ENCODE peak calls at places on chromosomes 13 and 19, in seven cellular contexts. Q, Z, X, V, C, A and N are unnamed samples.

GRCh38 chr19:42596391-42597071 is 1.8 kb upstream of the CEACAM8 start:
- DNase-seq in Q (no peak), Z (no peak), X (peak; percentile 59), V (no peak), C (peak; percentile 10), A (peak; percentile 33), N (peak; percentile 25)

GRCh38 chr13:100129605-100130004 is 40.7 kb downstream of the PCCA start:
- DNase-seq in Q (no peak), Z (no peak), X (no peak), V (no peak), C (no peak), A (no peak), N (peak; percentile 67)

GRCh38 chr19:48252625-48253024 is 3.1 kb downstream of the CARD8 start:
- DNase-seq in Q (no peak), Z (no peak), X (no peak), V (no peak), C (no peak), A (no peak), N (no peak)

GRCh38 chr19:39752795-39753194 is 15.0 kb upstream of the CLC start:
- DNase-seq in Q (no peak), Z (no peak), X (no peak), V (no peak), C (no peak), A (no peak), N (no peak)

GRCh38 chr19:13150919-13151604 is 851 bp downstream of the IER2 start:
- DNase-seq in Q (no peak), Z (peak; percentile 31), X (no peak), V (no peak), C (no peak), A (peak; percentile 42), N (no peak)

GRCh38 chr13:76754414-76754813 is 131.8 kb downstream of the KCTD12 start:
- DNase-seq in Q (peak; percentile 60), Z (peak; percentile 54), X (no peak), V (no peak), C (no peak), A (no peak), N (no peak)

GRCh38 chr19:54345938-54346386 is 7.0 kb upstream of the LILRA4 start:
- DNase-seq in Q (no peak), Z (no peak), X (no peak), V (no peak), C (no peak), A (no peak), N (no peak)

GRCh38 chr13:26370495-26370990 is 116.6 kb downstream of the CDK8 start:
- DNase-seq in Q (peak; percentile 69), Z (no peak), X (no peak), V (no peak), C (no peak), A (no peak), N (no peak)

GRCh38 chr19:33450689-33451088 is 70.9 kb downstream of the PEPD start:
- DNase-seq in Q (no peak), Z (no peak), X (no peak), V (no peak), C (no peak), A (no peak), N (no peak)

GRCh38 chr19:15223649-15224371 is 8.4 kb downstream of the EPHX3 start:
- DNase-seq in Q (no peak), Z (peak; percentile 36), X (no peak), V (no peak), C (no peak), A (no peak), N (peak; percentile 47)

GRCh38 chr19:46042252-46042883 is 1.6 kb upstream of the IGFL4 start:
- DNase-seq in Q (no peak), Z (no peak), X (no peak), V (no peak), C (no peak), A (no peak), N (no peak)

GRCh38 chr19:33407716-33408115 is 34.2 kb downstream of the CEBPG start:
- DNase-seq in Q (no peak), Z (no peak), X (no peak), V (no peak), C (no peak), A (no peak), N (no peak)

GRCh38 chr13:24692541-24692940 is 12.3 kb downstream of the ATP12A start:
- DNase-seq in Q (peak; percentile 8), Z (peak; percentile 66), X (no peak), V (no peak), C (no peak), A (no peak), N (peak; percentile 20)

GRCh38 chr19:45630463-45630862 is 8.7 kb downstream of the EML2 start:
- DNase-seq in Q (peak; percentile 96), Z (peak; percentile 81), X (no peak), V (no peak), C (peak; percentile 67), A (no peak), N (peak; percentile 92)

GRCh38 chr13:36341718-36342117 is 4.5 kb downstream of the SPART start:
- DNase-seq in Q (peak; percentile 51), Z (peak; percentile 83), X (no peak), V (no peak), C (no peak), A (no peak), N (no peak)

DNA sequence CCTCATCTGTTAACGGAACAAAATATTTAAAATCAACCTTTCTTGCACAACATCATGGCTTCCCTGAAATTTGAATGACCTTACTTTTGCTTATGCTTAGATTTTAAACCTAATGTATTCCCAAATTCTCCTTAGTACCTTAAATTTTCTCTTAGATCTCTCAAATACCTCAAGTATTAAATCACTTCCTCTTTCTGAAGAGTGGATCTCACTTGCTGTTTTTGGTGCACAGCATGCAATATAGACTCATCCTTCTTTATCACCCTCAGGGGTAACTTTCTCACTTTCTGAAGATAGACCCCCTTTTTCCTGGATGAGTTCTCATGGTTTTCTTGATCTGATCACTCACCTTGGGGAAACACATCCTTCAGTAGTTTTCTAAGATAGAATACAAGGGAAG is 871.7 kb downstream of the DACH1 start:
- DNase-seq in Q (no peak), Z (no peak), X (no peak), V (no peak), C (no peak), A (no peak), N (peak; percentile 21)
- H2AK5ac ChIP-seq in Q (no peak overlapping the region), Z (no peak overlapping the region), X (no peak overlapping the region), V (no peak overlapping the region), C (no peak overlapping the region), A (no peak overlapping the region), N (no peak overlapping the region)

GRCh38 chr13:48235100-48235813 is 2.3 kb downstream of the ITM2B start:
- DNase-seq in Q (peak; percentile 25), Z (peak; percentile 54), X (peak; percentile 55), V (no peak), C (peak; percentile 50), A (no peak), N (peak; percentile 89)
- H3K4me2 ChIP-seq in Q (peak overlapping the region; percentile 90), Z (peak overlapping the region; percentile 73), X (peak overlapping the region; percentile 36), V (peak overlapping the region; percentile 62), C (peak overlapping the region; percentile 53), A (no peak overlapping the region), N (peak overlapping the region; percentile 38)

DNA sequence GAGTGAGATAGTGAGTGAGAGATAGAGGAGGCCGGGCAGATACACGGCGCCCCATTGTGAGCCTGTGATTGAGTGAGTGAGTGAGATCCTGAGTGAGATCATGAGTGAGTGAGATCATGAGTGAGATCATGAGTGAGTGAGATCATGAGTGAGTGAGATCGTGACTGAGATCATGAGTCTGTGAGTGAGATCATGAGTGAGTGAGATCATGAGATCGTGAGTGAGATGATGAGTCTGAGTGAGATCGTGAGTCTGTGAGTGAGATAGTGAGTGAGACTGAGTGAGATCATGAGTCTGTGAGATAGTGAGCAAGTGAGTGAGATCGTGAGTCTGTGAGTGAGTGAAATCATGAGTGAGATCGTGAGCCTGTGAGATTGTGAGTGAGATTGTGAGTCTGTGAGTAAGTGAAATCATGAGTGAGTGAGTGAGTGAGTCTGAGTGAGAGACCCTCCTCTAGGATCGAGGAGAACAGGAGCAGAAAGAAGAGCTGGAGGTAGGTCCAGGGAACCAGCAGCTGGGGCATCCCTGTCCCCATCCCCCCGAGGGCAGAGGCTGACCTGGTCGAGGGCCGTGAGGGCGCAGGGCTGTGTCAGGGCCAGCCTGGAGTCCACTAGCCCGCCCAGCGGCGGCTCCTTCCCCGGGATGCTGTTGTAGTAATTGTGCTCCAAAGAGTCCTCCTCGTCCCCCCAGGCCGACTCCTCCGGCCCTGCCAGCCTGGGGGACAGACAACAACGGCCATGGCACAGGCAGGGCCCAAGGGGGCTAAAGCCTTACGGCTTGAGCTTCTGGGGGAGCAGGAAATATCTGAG is 25.4 kb upstream of the C2CD4C start:
- DNase-seq in Q (no peak), Z (no peak), X (no peak), V (no peak), C (no peak), A (no peak), N (peak; percentile 11)
- H3K4ac ChIP-seq in Q (no peak overlapping the region), Z (no peak overlapping the region), X (no peak overlapping the region), V (no peak overlapping the region), C (no peak overlapping the region), A (no peak overlapping the region), N (no peak overlapping the region)

DNA sequence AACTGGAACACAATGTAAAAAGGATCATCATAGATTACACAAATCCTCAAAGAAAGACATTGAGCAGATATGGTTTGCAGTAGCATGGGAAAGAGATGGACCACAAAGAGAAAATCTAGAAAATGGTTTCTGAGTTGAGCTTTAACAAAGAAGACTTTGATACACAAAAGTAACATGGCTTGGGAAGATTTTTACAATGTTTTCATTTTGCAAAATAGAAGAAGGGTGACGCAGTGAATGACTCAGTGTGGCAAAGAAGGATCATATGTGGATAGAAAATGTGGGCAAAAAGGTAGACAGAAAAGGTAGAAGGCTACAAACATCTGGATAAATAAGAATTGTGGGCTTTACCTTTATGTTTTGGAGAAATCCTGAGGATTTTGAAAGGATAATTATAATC is 1220.5 kb downstream of the PCDH17 start:
- DNase-seq in Q (no peak), Z (peak; percentile 31), X (no peak), V (no peak), C (no peak), A (no peak), N (no peak)
- H2AK5ac ChIP-seq in Q (no peak overlapping the region), Z (no peak overlapping the region), X (no peak overlapping the region), V (no peak overlapping the region), C (no peak overlapping the region), A (no peak overlapping the region), N (no peak overlapping the region)

GRCh38 chr13:113052971-113053370 is 52.6 kb upstream of the F7 start:
- DNase-seq in Q (no peak), Z (no peak), X (no peak), V (no peak), C (no peak), A (no peak), N (no peak)

GRCh38 chr13:113052206-113052605 is 53.4 kb upstream of the F7 start:
- DNase-seq in Q (no peak), Z (no peak), X (no peak), V (no peak), C (no peak), A (no peak), N (no peak)

GRCh38 chr13:113053801-113054604 is 51.6 kb upstream of the F7 start:
- DNase-seq in Q (no peak), Z (no peak), X (no peak), V (no peak), C (no peak), A (no peak), N (no peak)

GRCh38 chr13:113051641-113052040 is 54.0 kb upstream of the F7 start:
- DNase-seq in Q (no peak), Z (no peak), X (no peak), V (no peak), C (no peak), A (no peak), N (no peak)

DNA sequence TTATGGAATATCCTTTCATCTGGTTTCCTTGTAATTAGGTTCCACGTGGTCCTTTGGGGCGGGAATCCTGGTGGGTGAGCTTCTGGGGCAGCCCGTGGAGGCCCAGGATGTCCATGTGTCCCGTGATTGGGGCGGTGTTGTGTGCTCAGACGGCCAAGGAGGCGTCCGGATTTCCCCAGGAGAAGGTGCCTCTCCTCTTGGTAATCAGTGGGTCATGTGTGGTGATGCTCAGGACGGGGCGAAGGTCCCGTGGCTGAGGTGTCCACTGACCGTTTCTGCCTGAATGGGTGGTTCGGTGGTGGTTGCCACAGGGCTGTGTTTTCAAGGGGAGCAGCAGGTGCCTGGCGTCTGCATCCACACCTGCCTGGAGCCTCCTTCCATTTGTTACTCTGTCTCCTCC is 52.2 kb upstream of the F7 start:
- DNase-seq in Q (no peak), Z (no peak), X (no peak), V (no peak), C (no peak), A (no peak), N (no peak)
- H3K4me2 ChIP-seq in Q (no peak overlapping the region), Z (no peak overlapping the region), X (no peak overlapping the region), V (no peak overlapping the region), C (no peak overlapping the region), A (no peak overlapping the region), N (no peak overlapping the region)